ENCODE peak calls at places on chromosome 16, in ten cellular contexts. X, Z, B, I, Q, T, F, Y, S and O are unnamed samples.

GRCh38 chr16:53034306-53034705 is 18.4 kb downstream of the CHD9NB start:
- DNase-seq in S (no peak), F (no peak), Q (no peak), Z (no peak), B (no peak), X (no peak), I (peak), Y (no peak), T (no peak), O (peak)

GRCh38 chr16:3065069-3065741 is at the start of gene IL32:
- DNase-seq in I (peak), T (no peak), S (no peak), Y (no peak), F (peak), X (no peak), Z (peak), Q (no peak), B (peak), O (peak)

GRCh38 chr16:22322021-22322471 is 24.8 kb downstream of the POLR3E start:
- DNase-seq in F (no peak), B (no peak), X (no peak), T (no peak), S (no peak), I (no peak), Z (no peak), Q (peak), Y (no peak), O (no peak)

GRCh38 chr16:17476414-17477259 is 5.9 kb upstream of the XYLT1 start:
- DNase-seq in Z (peak), I (peak), F (no peak), T (peak), X (no peak), S (peak), Y (no peak), B (peak), Q (no peak), O (peak)

GRCh38 chr16:85621698-85622433 is 8.7 kb downstream of the GSE1 start:
- DNase-seq in Z (no peak), X (no peak), Q (no peak), B (peak), S (no peak), Y (no peak), I (no peak), F (no peak), T (no peak), O (no peak)

GRCh38 chr16:70253291-70254094 is 1.8 kb upstream of the EXOSC6 start:
- DNase-seq in S (peak), Y (no peak), X (no peak), Z (peak), F (no peak), T (peak), I (peak), B (no peak), Q (no peak), O (peak)

GRCh38 chr16:89909777-89910716 is 8.6 kb upstream of the MC1R start:
- DNase-seq in B (peak), Q (peak), X (peak), Z (peak), Y (no peak), S (peak), F (no peak), I (peak), T (peak), O (peak)

GRCh38 chr16:25988089-25988488 is 296.3 kb downstream of the HS3ST4 start:
- DNase-seq in T (no peak), X (no peak), S (peak), Z (no peak), F (no peak), B (no peak), I (no peak), Y (no peak), Q (no peak), O (no peak)

GRCh38 chr16:8848939-8849391 is 19.8 kb downstream of the CARHSP1 start:
- DNase-seq in Y (no peak), B (no peak), Q (no peak), X (no peak), T (no peak), S (no peak), I (peak), Z (no peak), F (peak), O (peak)

GRCh38 chr16:49434733-49435132 is 61.1 kb downstream of the C16orf78 start:
- DNase-seq in S (no peak), Z (no peak), T (peak), Q (no peak), Y (no peak), B (no peak), I (no peak), X (no peak), F (no peak), O (no peak)

GRCh38 chr16:85471469-85472431 is 141.4 kb upstream of the GSE1 start:
- DNase-seq in I (no peak), T (no peak), F (no peak), Y (no peak), Z (no peak), S (no peak), Q (peak), X (no peak), B (peak), O (no peak)

GRCh38 chr16:14365200-14365851 is 264.7 kb downstream of the PARN start:
- DNase-seq in F (no peak), I (no peak), B (no peak), S (no peak), X (no peak), Y (no peak), Z (no peak), T (no peak), Q (no peak), O (no peak)

GRCh38 chr16:46649571-46649970 is 28.4 kb upstream of the SHCBP1 start:
- DNase-seq in Q (no peak), S (no peak), Y (no peak), B (no peak), F (no peak), Z (no peak), I (no peak), T (no peak), X (no peak), O (no peak)

GRCh38 chr16:77885596-77886295 is 97.4 kb downstream of the VAT1L start:
- DNase-seq in F (no peak), B (no peak), Z (no peak), I (no peak), Q (no peak), T (no peak), X (no peak), Y (no peak), S (no peak), O (peak)

GRCh38 chr16:972316-973002 is 1.7 kb upstream of the LMF1 start:
- DNase-seq in I (no peak), X (no peak), B (peak), Y (no peak), T (no peak), F (no peak), Q (peak), S (no peak), Z (no peak), O (no peak)

GRCh38 chr16:3952342-3953131 is 72.0 kb upstream of the CREBBP start:
- DNase-seq in Z (no peak), Q (peak), X (no peak), Y (no peak), S (peak), F (no peak), I (no peak), B (no peak), T (no peak), O (peak)

GRCh38 chr16:58814348-58814801 is 80.3 kb upstream of the GOT2 start:
- DNase-seq in Z (peak), B (peak), X (peak), S (peak), F (peak), T (peak), Y (no peak), Q (peak), I (peak), O (peak)

GRCh38 chr16:1532081-1532760 is 1.2 kb upstream of the TMEM204 start:
- DNase-seq in F (no peak), I (peak), T (no peak), X (peak), Y (no peak), Q (no peak), S (no peak), B (peak), Z (no peak), O (no peak)

GRCh38 chr16:64356267-64356666 is 765.6 kb downstream of the CDH11 start:
- DNase-seq in Q (no peak), B (no peak), I (peak), S (no peak), T (no peak), F (peak), Z (no peak), X (no peak), Y (no peak), O (peak)

GRCh38 chr16:75546293-75546692 is 9.8 kb downstream of the TMEM231 start:
- DNase-seq in I (no peak), Z (no peak), T (no peak), Y (no peak), S (no peak), Q (peak), F (no peak), B (no peak), X (no peak), O (no peak)

GRCh38 chr16:75552951-75553350 is 3.1 kb downstream of the TMEM231 start:
- DNase-seq in I (no peak), Z (no peak), B (no peak), X (no peak), Q (no peak), F (no peak), Y (no peak), S (no peak), T (no peak), O (no peak)

GRCh38 chr16:75555707-75556512 is at the start of gene TMEM231:
- DNase-seq in Y (peak), B (peak), T (peak), X (peak), S (peak), F (peak), Q (peak), Z (peak), I (peak), O (peak)

GRCh38 chr16:75555213-75555706 is 792 bp downstream of the TMEM231 start:
- DNase-seq in S (peak), I (peak), Q (peak), T (peak), Z (peak), F (peak), Y (no peak), X (peak), B (peak), O (peak)

DNA sequence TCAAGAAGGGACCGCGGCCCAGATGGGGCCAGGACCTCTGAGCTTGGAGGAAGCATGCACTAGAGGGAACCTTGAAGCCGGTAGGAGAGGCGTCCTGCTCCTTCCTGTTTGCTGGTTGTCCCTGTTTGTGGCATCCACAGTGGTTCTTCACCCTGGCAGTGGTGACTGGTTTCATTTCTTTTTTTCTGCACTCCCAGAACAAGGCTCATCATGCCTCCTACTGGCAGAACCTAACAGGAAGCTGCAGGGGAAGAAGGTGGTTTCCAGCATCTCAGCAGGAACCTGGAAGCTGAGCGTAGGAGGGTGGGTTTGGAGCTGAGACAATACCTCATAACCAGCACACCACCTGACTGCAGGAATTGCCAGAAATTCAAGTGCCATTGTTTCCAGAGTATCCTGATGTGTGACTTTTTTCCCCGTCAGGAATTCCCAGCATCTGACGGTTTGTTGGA is 5.8 kb downstream of the TMEM231 start:
- DNase-seq in X (no peak), Z (peak), Q (no peak), B (peak), S (peak), I (peak), T (no peak), F (no peak), Y (no peak), O (peak)
- TF ChIP-seq CTCF in X (no peak), Z (peak), Q (peak), B (no peak), S (peak), I (peak), T (no peak), F (peak), Y (peak), O (peak)

DNA sequence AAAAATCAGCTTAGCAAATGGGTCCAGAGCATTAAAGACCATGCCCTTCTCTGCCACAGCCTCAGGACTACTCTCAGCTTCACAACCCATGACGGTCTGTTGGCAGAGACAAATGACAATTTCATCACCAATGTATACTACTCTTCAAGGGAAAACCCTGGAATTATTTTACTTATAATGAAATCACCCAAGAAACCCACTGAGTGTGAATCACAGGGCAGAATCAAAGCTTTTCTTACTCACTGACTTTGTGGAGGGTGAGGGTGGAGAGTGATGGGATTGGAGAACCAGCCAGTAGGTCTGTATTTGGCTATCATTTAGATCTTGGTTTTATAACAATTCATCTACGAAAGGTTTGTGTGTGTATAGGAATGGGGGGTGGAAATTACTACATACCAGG is 442.6 kb downstream of the SHISA9 start:
- DNase-seq in S (no peak), Y (no peak), T (no peak), X (no peak), Q (no peak), B (no peak), I (no peak), F (no peak), Z (no peak), O (no peak)
- TF ChIP-seq CTCF in S (no peak), Y (no peak), T (no peak), X (no peak), Q (no peak), B (no peak), I (no peak), F (no peak), Z (no peak), O (no peak)

DNA sequence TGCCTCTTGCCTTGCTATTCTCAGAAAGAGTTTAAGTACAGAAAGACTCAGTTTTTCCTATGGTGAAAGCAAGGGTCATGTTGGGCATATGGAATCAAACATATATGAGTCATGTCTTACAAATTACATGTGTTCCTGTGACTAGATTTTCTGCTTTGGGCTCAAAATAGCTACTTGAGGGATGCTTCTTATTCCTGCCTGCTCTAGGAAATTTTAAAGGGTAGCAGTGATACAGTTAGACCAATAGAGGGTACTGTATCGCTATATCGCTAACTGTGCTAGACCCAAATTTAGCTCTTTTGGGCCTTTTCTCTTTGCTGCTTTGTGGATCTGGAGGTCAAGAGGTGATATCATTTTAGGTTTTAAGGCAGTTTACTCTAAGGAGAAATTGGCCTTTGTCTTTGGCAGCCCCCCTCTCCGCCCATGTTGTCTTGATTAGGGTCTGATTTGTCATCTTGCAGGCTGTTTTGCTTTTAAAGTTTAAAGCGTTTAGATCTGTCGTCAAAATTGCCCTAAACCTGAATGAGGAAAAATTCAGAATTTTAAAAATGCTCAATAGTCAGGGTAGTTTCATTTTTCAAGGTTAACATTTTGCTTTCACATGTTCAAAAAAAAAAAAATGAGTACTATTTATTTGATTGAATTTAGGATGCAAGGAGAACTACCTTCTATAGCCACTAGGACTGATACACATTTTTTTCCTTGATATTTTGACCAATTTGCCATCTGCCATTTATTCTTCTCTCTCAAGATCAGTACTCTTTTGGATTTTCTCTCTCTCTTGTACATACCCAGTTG is 8.8 kb downstream of the NFATC3 start:
- DNase-seq in X (no peak), S (peak), I (peak), Z (no peak), F (no peak), Y (no peak), B (no peak), Q (no peak), T (no peak), O (peak)
- TF ChIP-seq CTCF in X (peak), S (peak), I (peak), Z (peak), F (peak), Y (peak), B (no peak), Q (peak), T (peak), O (peak)

DNA sequence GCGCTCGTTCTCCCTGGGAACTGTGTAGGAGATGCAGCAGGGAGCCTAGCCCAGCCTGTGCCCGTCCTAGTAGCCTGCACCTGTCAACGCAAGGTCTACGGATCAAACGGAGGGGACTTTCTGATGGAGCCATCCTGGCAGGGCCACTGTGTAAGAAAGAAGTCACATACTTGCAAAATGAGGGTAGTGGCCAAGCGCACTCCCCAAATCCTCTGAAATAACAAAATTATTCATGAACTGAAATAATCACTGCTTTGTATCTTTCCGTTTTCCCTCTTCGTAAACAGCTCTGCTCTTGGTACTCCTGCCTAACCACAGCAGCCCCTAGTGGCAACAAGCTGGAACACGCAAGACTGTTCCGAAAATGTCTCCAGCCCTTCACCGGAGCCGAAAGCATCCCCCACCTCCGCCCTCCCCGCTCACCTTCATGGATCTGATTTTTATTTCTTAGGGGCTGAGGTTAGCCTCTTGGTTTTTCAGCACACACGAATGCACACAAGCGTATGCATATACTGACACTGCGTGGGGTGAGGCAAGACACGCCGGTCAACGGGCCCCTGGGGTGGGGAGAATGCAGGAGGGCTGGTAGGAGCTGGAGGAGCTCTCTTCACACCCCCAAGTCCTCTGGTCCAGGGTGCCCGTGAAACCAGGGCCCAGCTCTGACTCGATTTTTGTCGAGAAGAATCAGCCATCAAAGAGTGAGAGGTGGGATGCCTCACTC is 100.8 kb downstream of the ABCC12 start:
- DNase-seq in Y (no peak), I (peak), Z (peak), S (peak), X (peak), F (no peak), Q (no peak), B (peak), T (peak), O (peak)
- TF ChIP-seq CTCF in Y (peak), I (peak), Z (peak), S (peak), X (peak), F (peak), Q (peak), B (no peak), T (peak), O (peak)